ENCODE peak calls at places on chromosomes 16 and 17, in four cellular contexts. One of them, this sample, is unnamed.
A peak's percentile ranks its signal among the peaks of the same experiment; 100 is the strongest.

GRCh38 chr16:11586375-11586855 is 304 bp downstream of the LITAF start:
- DNase-seq in H1: no peak
- DNase-seq in effector CD4-positive, alpha-beta T cell: no peak
- DNase-seq in bronchial epithelial cell: no peak
- DNase-seq in this sample: no peak

GRCh38 chr17:8735336-8735939 is 9.2 kb downstream of the CCDC42 start:
- DNase-seq in effector CD4-positive, alpha-beta T cell: no peak
- DNase-seq in H1: no peak
- DNase-seq in bronchial epithelial cell: no peak
- DNase-seq in this sample: no peak

GRCh38 chr16:72467157-72467759 is 295.3 kb upstream of the PMFBP1 start:
- DNase-seq in effector CD4-positive, alpha-beta T cell: no peak
- DNase-seq in H1: no peak
- DNase-seq in bronchial epithelial cell: peak; percentile 61
- DNase-seq in this sample: no peak

GRCh38 chr17:38969281-38969680 is 2.1 kb upstream of the FBXO47 start:
- DNase-seq in bronchial epithelial cell: no peak
- DNase-seq in effector CD4-positive, alpha-beta T cell: no peak
- DNase-seq in H1: no peak
- DNase-seq in this sample: no peak

GRCh38 chr17:6969323-6969726 is 26.5 kb upstream of the ALOX12 start:
- DNase-seq in effector CD4-positive, alpha-beta T cell: no peak
- DNase-seq in H1: no peak
- DNase-seq in bronchial epithelial cell: peak; percentile 39
- DNase-seq in this sample: no peak

GRCh38 chr17:57135748-57136342 is 50.8 kb downstream of the AKAP1 start:
- DNase-seq in effector CD4-positive, alpha-beta T cell: no peak
- DNase-seq in bronchial epithelial cell: no peak
- DNase-seq in H1: no peak
- DNase-seq in this sample: no peak

GRCh38 chr17:37710344-37710886 is 34.4 kb downstream of the HNF1B start:
- DNase-seq in H1: peak; percentile 58
- DNase-seq in effector CD4-positive, alpha-beta T cell: no peak
- DNase-seq in bronchial epithelial cell: peak; percentile 62
- DNase-seq in this sample: peak; percentile 83

GRCh38 chr17:53626286-53626685 is 196.4 kb upstream of the KIF2B start:
- DNase-seq in H1: no peak
- DNase-seq in bronchial epithelial cell: peak; percentile 78
- DNase-seq in effector CD4-positive, alpha-beta T cell: no peak
- DNase-seq in this sample: no peak

GRCh38 chr17:46964315-46965265 is 14.5 kb downstream of the RPRML start:
- DNase-seq in bronchial epithelial cell: no peak
- DNase-seq in H1: no peak
- DNase-seq in effector CD4-positive, alpha-beta T cell: no peak
- DNase-seq in this sample: no peak

GRCh38 chr16:2963611-2964415 is at the start of gene KREMEN2:
- DNase-seq in bronchial epithelial cell: peak; percentile 34
- DNase-seq in H1: no peak
- DNase-seq in effector CD4-positive, alpha-beta T cell: no peak
- DNase-seq in this sample: no peak

GRCh38 chr16:51152691-51153261 is 1.7 kb upstream of the SALL1 start:
- DNase-seq in effector CD4-positive, alpha-beta T cell: no peak
- DNase-seq in bronchial epithelial cell: no peak
- DNase-seq in H1: no peak
- DNase-seq in this sample: no peak

GRCh38 chr16:71472041-71472440 is 10.0 kb upstream of the ZNF23 start:
- DNase-seq in bronchial epithelial cell: no peak
- DNase-seq in effector CD4-positive, alpha-beta T cell: no peak
- DNase-seq in H1: no peak
- DNase-seq in this sample: no peak

GRCh38 chr16:70696952-70697600 is 11.2 kb upstream of the MTSS2 start:
- DNase-seq in H1: no peak
- DNase-seq in effector CD4-positive, alpha-beta T cell: no peak
- DNase-seq in bronchial epithelial cell: peak; percentile 48
- DNase-seq in this sample: no peak

GRCh38 chr17:5843366-5844026 is 226.7 kb upstream of the WSCD1 start:
- DNase-seq in H1: no peak
- DNase-seq in effector CD4-positive, alpha-beta T cell: no peak
- DNase-seq in bronchial epithelial cell: no peak
- DNase-seq in this sample: no peak

GRCh38 chr17:19646788-19647696 is 1.5 kb upstream of the ALDH3A2 start:
- DNase-seq in effector CD4-positive, alpha-beta T cell: no peak
- DNase-seq in bronchial epithelial cell: peak; percentile 49
- DNase-seq in H1: no peak
- DNase-seq in this sample: no peak

GRCh38 chr17:41917192-41917591 is 1.6 kb downstream of the ACLY start:
- DNase-seq in bronchial epithelial cell: peak; percentile 27
- DNase-seq in effector CD4-positive, alpha-beta T cell: no peak
- DNase-seq in H1: no peak
- DNase-seq in this sample: no peak

GRCh38 chr17:39541652-39542051 is 66.1 kb downstream of the NEUROD2 start:
- DNase-seq in bronchial epithelial cell: peak; percentile 13
- DNase-seq in effector CD4-positive, alpha-beta T cell: no peak
- DNase-seq in H1: no peak
- DNase-seq in this sample: no peak

GRCh38 chr16:11256657-11257130 is 690 bp upstream of the SOCS1 start:
- DNase-seq in H1: no peak
- DNase-seq in effector CD4-positive, alpha-beta T cell: no peak
- DNase-seq in bronchial epithelial cell: no peak
- DNase-seq in this sample: no peak

GRCh38 chr17:7404737-7405412 is 978 bp upstream of the TMEM256 start:
- DNase-seq in H1: no peak
- DNase-seq in effector CD4-positive, alpha-beta T cell: peak; percentile 68
- DNase-seq in bronchial epithelial cell: no peak
- DNase-seq in this sample: no peak

GRCh38 chr16:51390877-51391276 is 239.8 kb upstream of the SALL1 start:
- DNase-seq in effector CD4-positive, alpha-beta T cell: no peak
- DNase-seq in bronchial epithelial cell: no peak
- DNase-seq in H1: no peak
- DNase-seq in this sample: no peak

GRCh38 chr16:56294599-56294998 is 103.3 kb downstream of the GNAO1 start:
- DNase-seq in H1: no peak
- DNase-seq in effector CD4-positive, alpha-beta T cell: no peak
- DNase-seq in bronchial epithelial cell: peak; percentile 13
- DNase-seq in this sample: no peak

GRCh38 chr16:65413861-65414260 is 292.0 kb upstream of the CDH11 start:
- DNase-seq in bronchial epithelial cell: peak; percentile 13
- DNase-seq in H1: no peak
- DNase-seq in effector CD4-positive, alpha-beta T cell: no peak
- DNase-seq in this sample: no peak

GRCh38 chr17:40548982-40549680 is 16.1 kb downstream of the CCR7 start:
- DNase-seq in H1: no peak
- DNase-seq in bronchial epithelial cell: peak; percentile 48
- DNase-seq in effector CD4-positive, alpha-beta T cell: no peak
- DNase-seq in this sample: no peak

GRCh38 chr17:28747046-28747691 is 3.4 kb downstream of the TRAF4 start:
- DNase-seq in bronchial epithelial cell: peak; percentile 65
- DNase-seq in effector CD4-positive, alpha-beta T cell: no peak
- DNase-seq in H1: no peak
- DNase-seq in this sample: no peak

GRCh38 chr16:31118223-31119155 is 1.0 kb downstream of the KAT8 start:
- DNase-seq in bronchial epithelial cell: peak; percentile 100
- DNase-seq in H1: no peak
- DNase-seq in effector CD4-positive, alpha-beta T cell: no peak
- DNase-seq in this sample: no peak

GRCh38 chr16:77592021-77592420 is 130.3 kb upstream of the NUDT7 start:
- DNase-seq in effector CD4-positive, alpha-beta T cell: no peak
- DNase-seq in H1: no peak
- DNase-seq in bronchial epithelial cell: no peak
- DNase-seq in this sample: no peak

GRCh38 chr16:57263585-57264351 is 18.7 kb downstream of the ARL2BP start:
- DNase-seq in bronchial epithelial cell: no peak
- DNase-seq in H1: no peak
- DNase-seq in effector CD4-positive, alpha-beta T cell: no peak
- DNase-seq in this sample: no peak

GRCh38 chr17:3710951-3711383 is 12.7 kb upstream of the HASPIN start:
- DNase-seq in bronchial epithelial cell: peak; percentile 71
- DNase-seq in H1: no peak
- DNase-seq in effector CD4-positive, alpha-beta T cell: peak; percentile 65
- DNase-seq in this sample: no peak

GRCh38 chr17:68161644-68162428 is 86.0 kb upstream of the AMZ2 start:
- DNase-seq in bronchial epithelial cell: no peak
- DNase-seq in effector CD4-positive, alpha-beta T cell: no peak
- DNase-seq in H1: no peak
- DNase-seq in this sample: no peak

GRCh38 chr16:27633221-27633620 is 83.3 kb downstream of the KATNIP start:
- DNase-seq in H1: no peak
- DNase-seq in effector CD4-positive, alpha-beta T cell: no peak
- DNase-seq in bronchial epithelial cell: no peak
- DNase-seq in this sample: no peak

GRCh38 chr16:87337247-87337646 is 20.1 kb upstream of the C16orf95 start:
- DNase-seq in H1: no peak
- DNase-seq in effector CD4-positive, alpha-beta T cell: no peak
- DNase-seq in bronchial epithelial cell: no peak
- DNase-seq in this sample: no peak

GRCh38 chr17:38620551-38621277 is 15.0 kb upstream of the SRCIN1 start:
- DNase-seq in bronchial epithelial cell: no peak
- DNase-seq in effector CD4-positive, alpha-beta T cell: no peak
- DNase-seq in H1: no peak
- DNase-seq in this sample: no peak

GRCh38 chr16:53084736-53085538 is 30.1 kb downstream of the CHD9 start:
- DNase-seq in effector CD4-positive, alpha-beta T cell: no peak
- DNase-seq in bronchial epithelial cell: no peak
- DNase-seq in H1: no peak
- DNase-seq in this sample: no peak

GRCh38 chr16:10616744-10617640 is 36.6 kb upstream of the EMP2 start:
- DNase-seq in H1: no peak
- DNase-seq in bronchial epithelial cell: peak; percentile 74
- DNase-seq in effector CD4-positive, alpha-beta T cell: no peak
- DNase-seq in this sample: no peak

GRCh38 chr17:61009619-61010018 is 332.0 kb downstream of the BCAS3 start:
- DNase-seq in effector CD4-positive, alpha-beta T cell: no peak
- DNase-seq in bronchial epithelial cell: no peak
- DNase-seq in H1: no peak
- DNase-seq in this sample: no peak